ENCODE peak calls at places on chromosomes 1 and 21, in six cellular contexts. E is hepatocyte, I is foreskin fibroblast, G is suprapubic skin, D is HFF-Myc, T is BJ. V is an unnamed sample.

GRCh38 chr1:155241069-155241679 is 14.1 kb downstream of the ENTREP3 start:
- DNase-seq in T (peak), I (peak), D (peak), G (peak), E (peak), V (peak)

GRCh38 chr1:47809301-47810084 is 187.7 kb downstream of the TRABD2B start:
- DNase-seq in T (no peak), E (peak), D (no peak), G (no peak), I (no peak), V (no peak)

GRCh38 chr1:223144914-223145313 is 1.9 kb upstream of the TLR5 start:
- DNase-seq in E (no peak), D (no peak), T (no peak), I (no peak), G (no peak), V (no peak)

GRCh38 chr1:157069596-157069995 is 24.1 kb upstream of the ARHGEF11 start:
- DNase-seq in I (no peak), G (no peak), T (no peak), D (no peak), E (no peak), V (no peak)

GRCh38 chr1:75208862-75209261 is 74.7 kb downstream of the LHX8 start:
- DNase-seq in T (no peak), I (no peak), G (no peak), E (no peak), D (no peak), V (no peak)

GRCh38 chr1:65687435-65688214 is 105.1 kb upstream of the PDE4B start:
- DNase-seq in I (peak), T (no peak), D (peak), G (peak), E (peak), V (peak)

GRCh38 chr1:238370600-238370999 is 479.9 kb upstream of the ZP4 start:
- DNase-seq in D (no peak), I (no peak), T (no peak), G (no peak), E (peak), V (no peak)

GRCh38 chr1:117565083-117565556 is 40.7 kb upstream of the TENT5C start:
- DNase-seq in D (no peak), E (no peak), T (no peak), I (peak), G (no peak), V (no peak)

GRCh38 chr21:35199733-35200015 is 150.6 kb upstream of the RUNX1 start:
- DNase-seq in E (no peak), D (no peak), G (no peak), I (no peak), T (no peak), V (no peak)

GRCh38 chr1:18239671-18240070 is 132.1 kb downstream of the IGSF21 start:
- DNase-seq in D (no peak), I (peak), T (no peak), G (no peak), E (no peak), V (no peak)

GRCh38 chr1:3594706-3595377 is 16.5 kb downstream of the MEGF6 start:
- DNase-seq in D (no peak), T (no peak), I (no peak), G (no peak), E (no peak), V (no peak)

GRCh38 chr1:31768939-31769704 is 5.0 kb upstream of the ADGRB2 start:
- DNase-seq in G (no peak), T (no peak), I (no peak), D (no peak), E (no peak), V (no peak)

GRCh38 chr1:23376890-23377811 is 7.5 kb upstream of the ZNF436 start:
- DNase-seq in T (peak), D (peak), G (no peak), I (peak), E (peak), V (no peak)

GRCh38 chr1:42887366-42887765 is 41.0 kb downstream of the ZNF691 start:
- DNase-seq in G (no peak), D (no peak), T (no peak), I (no peak), E (no peak), V (no peak)

GRCh38 chr21:15520811-15521643 is 208.8 kb upstream of the USP25 start:
- DNase-seq in D (no peak), I (peak), E (peak), T (no peak), G (no peak), V (no peak)

GRCh38 chr21:28833181-28833580 is 159.5 kb downstream of the LTN1 start:
- DNase-seq in D (no peak), T (no peak), G (no peak), E (no peak), I (no peak), V (no peak)

GRCh38 chr1:165228676-165229075 is 127.8 kb downstream of the LMX1A start:
- DNase-seq in E (peak), I (peak), D (no peak), T (no peak), G (no peak), V (no peak)

GRCh38 chr1:228148971-228149340 is 774 bp upstream of the GJC2 start:
- DNase-seq in D (no peak), I (no peak), G (peak), E (peak), T (no peak), V (no peak)

GRCh38 chr1:228150021-228150457 is 309 bp downstream of the GJC2 start:
- DNase-seq in T (no peak), G (no peak), E (no peak), I (no peak), D (no peak), V (no peak)

GRCh38 chr1:228148196-228148861 is 1.4 kb upstream of the GJC2 start:
- DNase-seq in D (no peak), I (peak), G (peak), T (no peak), E (peak), V (no peak)

GRCh38 chr1:228150458-228151169 is 884 bp downstream of the GJC2 start:
- DNase-seq in T (no peak), E (peak), G (peak), I (peak), D (no peak), V (peak)

DNA sequence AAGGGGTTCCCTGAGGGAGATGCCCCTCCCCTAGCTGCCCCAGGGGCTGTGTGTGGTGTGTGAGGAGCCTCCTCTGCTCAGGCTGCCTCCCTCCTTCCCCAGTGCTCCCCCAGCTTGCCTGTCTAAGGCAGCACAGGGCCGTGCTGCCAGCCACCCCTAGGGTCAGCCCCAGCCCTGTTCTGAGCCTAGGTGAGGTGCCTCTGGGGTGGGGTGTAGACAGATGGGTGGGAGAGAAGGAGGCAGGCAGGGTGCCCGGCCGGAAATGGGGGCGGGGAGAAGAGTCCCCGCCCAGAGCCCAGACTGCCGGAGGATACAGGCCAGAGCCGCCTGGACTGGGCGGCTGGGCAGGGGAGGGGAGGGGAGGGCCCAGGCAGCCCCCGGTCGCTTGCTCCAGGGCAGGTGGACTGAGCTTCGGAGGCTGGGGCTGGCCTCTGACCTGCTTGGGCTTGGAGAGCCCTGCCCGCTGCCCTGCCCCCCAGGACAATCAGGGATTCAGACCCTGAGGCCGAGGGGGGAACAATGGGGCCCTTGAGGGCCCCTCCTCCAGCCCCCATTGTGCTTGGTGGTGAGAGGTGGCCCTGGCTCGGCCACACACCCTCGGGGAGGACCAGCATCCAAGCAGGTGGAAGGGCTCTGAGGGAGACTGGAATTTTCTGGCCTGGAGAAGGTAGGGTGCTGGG is at the start of gene GJC2:
- DNase-seq in T (no peak), G (peak), D (no peak), I (peak), E (peak), V (no peak)
- H3K4me3 ChIP-seq in T (peak), G (peak), D (peak), I (no peak), E (no peak), V (peak)

DNA sequence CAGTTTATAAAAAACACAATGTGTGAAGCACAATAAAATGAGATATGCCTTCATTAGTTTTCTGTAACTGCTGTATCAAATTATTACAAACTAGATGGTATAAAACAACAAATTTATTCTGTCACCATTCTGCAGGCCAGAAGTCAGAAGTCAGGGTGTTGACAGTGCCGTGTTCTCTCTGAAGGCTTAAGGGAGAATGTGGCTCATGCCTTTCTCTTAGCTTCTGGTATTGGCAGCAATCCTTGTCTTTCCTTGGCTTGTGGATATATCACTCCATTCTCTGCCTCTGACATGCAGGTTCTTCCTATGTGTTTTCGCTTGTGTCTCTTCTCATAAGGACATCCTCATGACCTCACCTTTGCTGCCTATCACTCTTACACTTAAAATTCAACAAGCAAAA is 10.1 kb downstream of the NEK7 start:
- DNase-seq in I (no peak), E (no peak), T (no peak), G (no peak), D (no peak), V (no peak)
- TF ChIP-seq CTCF in I (no peak), E (no peak), T (no peak), G (no peak), D (no peak), V (no peak)

GRCh38 chr1:19665044-19665455 is 375 bp downstream of the HTR6 start:
- DNase-seq in E (no peak), T (no peak), D (no peak), I (no peak), G (no peak), V (no peak)
- H3K4me3 ChIP-seq in E (no peak), T (peak), D (no peak), I (no peak), G (peak), V (peak)

DNA sequence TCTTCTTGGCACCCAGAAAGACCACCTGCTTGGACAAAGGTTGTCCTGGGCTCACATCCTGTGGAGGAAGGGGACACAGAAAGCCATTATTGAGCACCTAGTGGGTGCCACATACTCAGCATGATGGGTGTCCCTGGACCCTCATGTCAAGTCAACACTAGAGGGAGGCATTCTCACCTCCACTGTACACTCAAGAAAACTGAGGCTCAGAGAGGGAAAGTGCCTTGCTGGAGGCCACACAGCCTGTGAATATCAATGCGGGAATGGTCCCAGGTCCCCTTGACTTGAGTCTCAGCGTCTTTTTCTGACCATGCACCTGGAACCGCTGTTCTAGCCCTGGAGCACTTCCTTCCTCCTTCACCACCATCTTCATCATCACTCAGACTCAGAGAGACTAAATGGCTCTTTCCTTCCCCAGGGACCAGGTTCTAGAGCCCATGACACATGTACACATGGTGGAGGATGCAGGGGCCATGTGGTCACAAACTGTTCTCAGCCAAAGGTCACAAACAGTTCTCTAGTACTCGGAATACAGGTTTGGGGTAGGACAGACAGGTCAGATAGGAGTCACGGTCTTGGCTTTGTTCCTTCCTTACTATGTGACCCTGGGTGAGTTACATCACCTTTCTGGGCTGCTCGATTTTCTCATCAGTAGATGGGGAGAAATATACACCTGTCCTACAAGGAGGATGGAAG is 89.2 kb upstream of the WNT4 start:
- DNase-seq in E (no peak), I (no peak), G (no peak), T (no peak), D (no peak), V (no peak)
- TF ChIP-seq CTCF in E (no peak), I (no peak), G (no peak), T (no peak), D (peak), V (no peak)

GRCh38 chr1:214338212-214338611 is 57.3 kb downstream of the SMYD2 start:
- DNase-seq in G (no peak), E (no peak), I (no peak), T (no peak), D (no peak), V (no peak)
- H3K4me3 ChIP-seq in G (no peak), E (no peak), I (no peak), T (no peak), D (no peak), V (no peak)

DNA sequence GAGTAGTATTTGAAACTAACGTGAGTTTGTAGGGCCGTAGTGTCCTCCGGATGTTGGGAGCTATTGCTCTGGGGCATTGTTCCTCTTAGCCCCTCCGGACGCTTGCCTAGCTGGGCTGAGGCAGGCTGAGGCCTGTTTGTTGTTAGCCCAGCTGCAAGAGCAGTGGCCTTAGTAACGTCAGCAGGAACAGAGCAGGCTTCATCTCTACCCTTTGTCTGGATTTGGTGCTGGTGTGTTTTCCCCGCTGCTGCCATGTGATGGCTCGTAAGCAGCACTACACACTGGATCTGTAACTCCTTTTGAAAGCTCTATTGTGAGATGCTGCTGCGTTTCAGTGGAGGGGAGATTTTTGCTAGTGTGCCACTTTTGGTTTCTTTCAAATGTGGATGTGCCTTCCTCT is 57.7 kb downstream of the DNM3 start:
- DNase-seq in D (no peak), G (no peak), I (peak), E (no peak), T (no peak), V (no peak)
- TF ChIP-seq CTCF in D (no peak), G (no peak), I (no peak), E (no peak), T (no peak), V (no peak)

GRCh38 chr1:16140068-16140596 is 15.7 kb downstream of the EPHA2 start:
- DNase-seq in D (no peak), T (no peak), I (no peak), E (no peak), G (no peak), V (no peak)

GRCh38 chr1:16142383-16142995 is 13.4 kb downstream of the EPHA2 start:
- DNase-seq in T (no peak), D (no peak), I (no peak), E (no peak), G (no peak), V (no peak)

GRCh38 chr1:16143005-16143565 is 12.8 kb downstream of the EPHA2 start:
- DNase-seq in D (no peak), T (no peak), G (no peak), E (no peak), I (no peak), V (no peak)

GRCh38 chr1:16143566-16144324 is 12.1 kb downstream of the EPHA2 start:
- DNase-seq in T (no peak), D (no peak), G (no peak), E (peak), I (no peak), V (no peak)

GRCh38 chr1:16141573-16142336 is 14.1 kb downstream of the EPHA2 start:
- DNase-seq in G (no peak), T (no peak), I (no peak), E (no peak), D (no peak), V (no peak)
- H3K4me3 ChIP-seq in G (no peak), T (no peak), I (no peak), E (no peak), D (no peak), V (peak)